ENCODE peak calls at places on chromosomes 12 and 14, in four cellular contexts. Q, Z, I and Y are unnamed samples. For H3K36me3 and H3K4me1, the result is how much of the 10 kb centered on the place peaks cover.

GRCh38 chr14:99261916-99262787 is 9.8 kb downstream of the BCL11B start:
- DNase-seq in Q (peak), Z (peak), I (no peak), Y (no peak)

GRCh38 chr12:107657133-107657532 is 28.5 kb upstream of the PWP1 start:
- DNase-seq in Z (no peak), Q (no peak), I (no peak), Y (no peak)

GRCh38 chr12:24937553-24938244 is 11.2 kb downstream of the BCAT1 start:
- DNase-seq in Z (no peak), I (no peak), Q (no peak), Y (no peak)

GRCh38 chr14:97120204-97121120 is 323.3 kb downstream of the VRK1 start:
- DNase-seq in Z (no peak), I (no peak), Q (no peak), Y (peak)

GRCh38 chr14:97916669-97917068 is 1119.5 kb downstream of the VRK1 start:
- DNase-seq in I (no peak), Q (no peak), Z (no peak), Y (peak)

GRCh38 chr12:31890295-31891285 is 68.6 kb upstream of the RESF1 start:
- DNase-seq in Z (no peak), Q (no peak), I (no peak), Y (no peak)

GRCh38 chr12:120234643-120235368 is 30.7 kb downstream of the PXN start:
- DNase-seq in I (no peak), Q (peak), Z (peak), Y (peak)

GRCh38 chr14:98984719-98985041 is 287.3 kb downstream of the BCL11B start:
- DNase-seq in Z (peak), I (no peak), Q (peak), Y (peak)

GRCh38 chr12:4723226-4723625 is 3.0 kb downstream of the GALNT8 start:
- DNase-seq in I (no peak), Q (no peak), Z (peak), Y (no peak)

GRCh38 chr14:77284066-77284855 is 13.3 kb upstream of the NGB start:
- DNase-seq in Z (no peak), I (no peak), Q (no peak), Y (no peak)

GRCh38 chr12:6827982-6828670 is at the start of gene P3H3:
- DNase-seq in I (no peak), Q (no peak), Z (no peak), Y (peak)

GRCh38 chr14:103696466-103697071 is 18.7 kb downstream of the XRCC3 start:
- DNase-seq in I (no peak), Q (no peak), Z (peak), Y (no peak)

GRCh38 chr12:108047130-108047550 is 81.9 kb upstream of the WSCD2 start:
- DNase-seq in I (no peak), Q (no peak), Z (no peak), Y (no peak)

GRCh38 chr14:63852271-63852816 is 460 bp upstream of the SYNE2 start:
- DNase-seq in Q (peak), Z (no peak), I (no peak), Y (peak)

GRCh38 chr14:92501891-92502351 is 11.7 kb upstream of the RIN3 start:
- DNase-seq in Z (no peak), Q (no peak), I (no peak), Y (no peak)

GRCh38 chr14:64507376-64508156 is 3.0 kb downstream of the ZBTB1 start:
- DNase-seq in Z (no peak), Q (peak), I (no peak), Y (no peak)

GRCh38 chr12:91991397-91992187 is 154.1 kb downstream of the BTG1 start:
- DNase-seq in Z (no peak), I (no peak), Q (no peak), Y (no peak)

GRCh38 chr12:64029013-64029857 is 184.7 kb downstream of the SRGAP1 start:
- DNase-seq in Q (peak), I (no peak), Z (no peak), Y (peak)

GRCh38 chr12:25052191-25053020 is 103.5 kb upstream of the BCAT1 start:
- DNase-seq in Q (peak), I (no peak), Z (peak), Y (no peak)

GRCh38 chr12:3022961-3023360 is 54.2 kb upstream of the TSPAN9 start:
- DNase-seq in Q (no peak), Z (no peak), I (no peak), Y (no peak)

GRCh38 chr14:75861161-75861621 is 120.6 kb downstream of the TGFB3 start:
- DNase-seq in Q (peak), I (no peak), Z (no peak), Y (no peak)

GRCh38 chr12:105330938-105331804 is 680 bp downstream of the C12orf75 start:
- DNase-seq in Q (peak), Z (peak), I (no peak), Y (peak)

GRCh38 chr12:125775507-125775906 is 710.3 kb downstream of the AACS start:
- DNase-seq in Q (no peak), I (no peak), Z (no peak), Y (no peak)

GRCh38 chr14:94394594-94395305 is 6.3 kb upstream of the SERPINA1 start:
- DNase-seq in Z (peak), I (no peak), Q (peak), Y (no peak)

GRCh38 chr12:50786498-50787231 is 22.8 kb downstream of the ATF1 start:
- DNase-seq in I (no peak), Q (no peak), Z (no peak), Y (peak)

GRCh38 chr12:109944975-109945374 is 44.9 kb downstream of the TCHP start:
- DNase-seq in Z (no peak), I (peak), Q (no peak), Y (peak)

GRCh38 chr12:38399711-38400205 is 83.2 kb downstream of the ALG10B start:
- DNase-seq in Q (no peak), Z (no peak), I (peak), Y (no peak)

GRCh38 chr14:65852689-65853088 is 440.2 kb downstream of the FUT8 start:
- DNase-seq in I (no peak), Q (peak), Z (no peak), Y (no peak)

GRCh38 chr12:44088647-44089046 is 252.8 kb downstream of the TMEM117 start:
- DNase-seq in Z (no peak), I (no peak), Q (no peak), Y (no peak)

GRCh38 chr12:122508163-122508562 is 7.4 kb upstream of the ZCCHC8 start:
- DNase-seq in Q (no peak), Z (no peak), I (no peak), Y (no peak)

GRCh38 chr12:122503783-122504590 is 3.3 kb upstream of the ZCCHC8 start:
- DNase-seq in Z (no peak), I (no peak), Q (no peak), Y (no peak)

GRCh38 chr12:122503147-122503751 is 2.5 kb upstream of the ZCCHC8 start:
- DNase-seq in Q (no peak), I (no peak), Z (no peak), Y (no peak)

GRCh38 chr12:122505419-122506051 is 4.8 kb upstream of the ZCCHC8 start:
- DNase-seq in I (no peak), Z (no peak), Q (no peak), Y (no peak)

DNA sequence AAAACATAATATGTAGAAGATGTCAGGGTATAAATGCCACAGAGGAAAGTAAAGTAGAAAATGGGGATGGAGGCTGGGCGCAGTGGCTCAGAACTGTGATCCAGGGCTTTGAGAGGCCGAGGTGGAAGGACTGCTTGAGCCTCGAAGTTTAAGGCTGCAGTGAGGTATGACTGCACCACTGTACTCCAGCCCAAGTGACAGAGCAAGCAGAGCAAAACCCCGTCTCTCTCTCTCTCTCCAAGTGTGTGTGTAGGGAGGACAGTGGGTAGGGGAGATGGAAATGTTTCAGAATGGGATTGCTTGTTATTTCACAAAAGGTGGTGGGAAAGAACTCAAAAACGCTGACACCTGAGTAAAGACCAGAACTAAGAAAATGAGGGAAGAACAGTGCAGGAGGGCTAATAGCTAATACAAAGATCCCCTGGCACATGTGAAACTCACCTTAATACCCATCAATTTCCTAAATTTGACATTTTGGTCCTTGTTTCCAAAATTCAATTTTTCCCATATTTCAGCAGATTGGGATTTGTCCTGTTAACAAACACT is 5.7 kb upstream of the ZCCHC8 start:
- DNase-seq in I (no peak), Q (no peak), Z (no peak), Y (no peak)
- H3K36me3 ChIP-seq in I (under half), Q (half or more), Z (under half), Y (half or more)

GRCh38 chr12:89950421-89950820 is 241.8 kb upstream of the ATP2B1 start:
- DNase-seq in Q (no peak), Z (no peak), I (no peak), Y (no peak)
- H3K4me1 ChIP-seq in Q (under half), Z (under half), I (under half), Y (under half)

GRCh38 chr12:67299936-67300335 is 30.8 kb downstream of the CAND1 start:
- DNase-seq in Z (no peak), I (no peak), Q (no peak), Y (no peak)
- H3K36me3 ChIP-seq in Z (under half), I (under half), Q (under half), Y (under half)

GRCh38 chr14:22405201-22405600 is 183.8 kb downstream of the DAD1 start:
- DNase-seq in Z (no peak), Q (no peak), I (no peak), Y (no peak)

GRCh38 chr14:22411398-22411797 is 177.6 kb downstream of the DAD1 start:
- DNase-seq in Q (no peak), Z (no peak), I (no peak), Y (no peak)

GRCh38 chr14:22403286-22403685 is 185.7 kb downstream of the DAD1 start:
- DNase-seq in Z (no peak), I (no peak), Q (no peak), Y (no peak)

GRCh38 chr14:22410497-22410896 is 178.5 kb downstream of the DAD1 start:
- DNase-seq in I (no peak), Z (no peak), Q (no peak), Y (no peak)

DNA sequence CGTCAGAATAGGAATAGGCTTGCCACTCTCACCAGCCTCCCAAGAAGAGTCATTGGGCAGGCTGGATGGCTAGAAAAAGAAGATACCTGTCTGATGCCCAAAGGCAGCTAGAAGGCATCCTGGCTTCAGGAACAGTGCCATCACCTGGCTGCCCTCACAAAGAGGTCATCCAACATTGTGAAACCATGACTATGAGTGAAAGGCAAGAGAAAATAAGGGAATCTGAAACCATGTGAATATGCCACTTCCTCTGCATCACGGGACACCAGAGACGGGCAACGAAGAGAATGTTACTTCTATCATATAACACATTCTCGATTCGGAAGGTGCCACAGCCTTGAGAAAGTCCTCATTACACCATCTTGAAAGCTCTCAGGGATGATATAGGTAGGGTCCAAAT is 182.0 kb downstream of the DAD1 start:
- DNase-seq in I (no peak), Q (no peak), Z (no peak), Y (no peak)
- H3K4me1 ChIP-seq in I (under half), Q (under half), Z (under half), Y (under half)

GRCh38 chr12:26460361-26460760 is 265.0 kb downstream of the SSPN start:
- DNase-seq in I (no peak), Q (no peak), Z (no peak), Y (no peak)

GRCh38 chr12:26466709-26467108 is 271.3 kb downstream of the SSPN start:
- DNase-seq in Q (no peak), Z (no peak), I (no peak), Y (no peak)

GRCh38 chr12:26465419-26466097 is 270.2 kb downstream of the SSPN start:
- DNase-seq in Q (no peak), I (no peak), Z (no peak), Y (no peak)

GRCh38 chr12:26461799-26462198 is 266.4 kb downstream of the SSPN start:
- DNase-seq in Z (no peak), Q (no peak), I (no peak), Y (no peak)
- H3K36me3 ChIP-seq in Z (under half), Q (under half), I (under half), Y (under half)

DNA sequence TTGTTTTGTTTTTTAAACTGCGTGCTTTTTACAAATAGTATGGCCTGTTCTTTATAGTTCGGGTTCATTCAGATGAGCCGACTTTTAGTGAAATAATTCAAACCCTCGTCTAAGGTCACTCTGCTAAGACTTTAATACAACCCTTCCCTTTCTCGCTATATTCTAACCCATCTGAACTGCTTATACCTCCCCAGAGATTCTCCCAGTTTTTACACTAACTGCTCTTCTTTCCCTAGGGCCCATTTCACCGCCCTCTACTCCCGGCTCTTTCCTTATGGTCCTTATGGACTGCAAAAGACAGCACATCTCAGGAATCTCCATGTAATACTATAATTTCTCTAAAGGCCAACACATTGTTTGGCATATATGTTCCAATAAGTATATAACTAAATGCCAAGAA is 2.1 kb downstream of the MAPK1IP1L start:
- DNase-seq in I (no peak), Q (no peak), Z (no peak), Y (no peak)
- H3K4me1 ChIP-seq in I (under half), Q (under half), Z (under half), Y (under half)

GRCh38 chr12:79587368-79587767 is 103.4 kb downstream of the PAWR start:
- DNase-seq in Q (no peak), Z (no peak), I (no peak), Y (no peak)

GRCh38 chr12:79595273-79595672 is 95.5 kb downstream of the PAWR start:
- DNase-seq in Q (no peak), Z (no peak), I (no peak), Y (peak)

GRCh38 chr12:79592865-79593264 is 97.9 kb downstream of the PAWR start:
- DNase-seq in Z (no peak), Q (no peak), I (no peak), Y (no peak)

GRCh38 chr12:79591988-79592387 is 98.8 kb downstream of the PAWR start:
- DNase-seq in Z (no peak), Q (no peak), I (no peak), Y (no peak)

DNA sequence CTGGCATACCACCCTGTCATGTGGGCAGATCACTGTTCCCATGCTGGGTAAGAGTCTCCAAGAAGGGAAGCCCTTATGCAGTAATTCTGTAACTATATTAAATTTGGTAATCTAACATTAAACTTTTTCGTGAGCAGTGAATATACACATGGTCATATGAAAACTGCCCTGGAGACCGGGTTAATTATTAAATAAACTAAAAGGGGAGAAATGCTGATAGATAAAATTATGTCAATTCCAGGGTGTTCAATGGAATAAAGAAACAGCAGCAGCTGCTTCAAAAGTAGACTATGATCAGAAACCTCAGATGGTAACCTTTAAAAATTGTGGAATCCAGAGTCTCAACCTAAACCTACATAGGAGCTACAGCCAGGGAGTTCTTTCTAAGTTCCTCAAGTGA is 100.0 kb downstream of the PAWR start:
- DNase-seq in Z (no peak), I (no peak), Q (no peak), Y (no peak)
- H3K36me3 ChIP-seq in Z (under half), I (under half), Q (under half), Y (under half)

GRCh38 chr12:84502180-84502857 is 410.3 kb downstream of the SLC6A15 start:
- DNase-seq in I (no peak), Z (no peak), Q (no peak), Y (no peak)

GRCh38 chr12:84492381-84492883 is 420.2 kb downstream of the SLC6A15 start:
- DNase-seq in I (no peak), Z (no peak), Q (no peak), Y (no peak)

GRCh38 chr12:84502907-84503787 is 409.5 kb downstream of the SLC6A15 start:
- DNase-seq in Q (peak), I (peak), Z (peak), Y (peak)

GRCh38 chr12:84497819-84498218 is 414.8 kb downstream of the SLC6A15 start:
- DNase-seq in Q (no peak), Z (no peak), I (no peak), Y (peak)
- H3K4me1 ChIP-seq in Q (under half), Z (under half), I (under half), Y (under half)